ENCODE peak calls at places on chromosomes 3 and 15, in seven cellular contexts. O is posterior vena cava, G is transverse colon, R is HL-60, E is PC-3, P is bronchial epithelial cell, Y is RWPE1. W is an unnamed sample.

GRCh38 chr15:62877276-62877857 is 165.2 kb upstream of the TPM1 start:
- DNase-seq in Y (no peak), R (no peak), P (peak; percentile 65), O (no peak), G (no peak), E (no peak), W (no peak)

GRCh38 chr3:194686816-194687637 is 1.3 kb downstream of the FAM43A start:
- DNase-seq in E (peak; percentile 34), P (peak; percentile 12), Y (no peak), R (peak; percentile 23), G (peak; percentile 29), O (peak; percentile 90), W (no peak)

GRCh38 chr15:21260966-21261395 is 179.3 kb downstream of the POTEB3 start:
- DNase-seq in E (peak; percentile 1), R (no peak), Y (no peak), P (no peak), G (no peak), O (peak; percentile 83), W (no peak)

GRCh38 chr3:20023663-20024417 is 11.8 kb upstream of the PP2D1 start:
- DNase-seq in G (peak; percentile 26), P (no peak), Y (no peak), R (peak; percentile 74), E (no peak), O (no peak), W (no peak)

GRCh38 chr3:120931593-120931992 is 23.6 kb downstream of the STXBP5L start:
- DNase-seq in G (no peak), P (no peak), Y (no peak), E (no peak), O (no peak), R (no peak), W (no peak)

GRCh38 chr15:75153084-75153483 is 48.6 kb upstream of the C15orf39 start:
- DNase-seq in O (no peak), P (peak; percentile 15), E (peak; percentile 55), R (peak; percentile 95), G (no peak), Y (peak; percentile 59), W (peak; percentile 68)

GRCh38 chr3:10526366-10526765 is 21.0 kb upstream of the ATP2B2 start:
- DNase-seq in G (no peak), R (no peak), O (peak; percentile 62), Y (no peak), P (no peak), E (no peak), W (no peak)

GRCh38 chr3:58494107-58494506 is 2.2 kb downstream of the KCTD6 start:
- DNase-seq in O (no peak), P (no peak), G (no peak), E (no peak), R (no peak), Y (no peak), W (no peak)

GRCh38 chr15:40115670-40116093 is 7.0 kb upstream of the BMF start:
- DNase-seq in R (peak; percentile 88), O (no peak), P (peak; percentile 25), E (peak; percentile 27), G (peak; percentile 78), Y (no peak), W (no peak)

GRCh38 chr3:159672728-159673471 is 315.7 kb upstream of the IL12A start:
- DNase-seq in E (peak; percentile 30), P (peak; percentile 17), Y (no peak), G (no peak), O (no peak), R (no peak), W (peak; percentile 20)

GRCh38 chr3:151169262-151169661 is 33.8 kb downstream of the GPR171 start:
- DNase-seq in Y (no peak), R (peak; percentile 80), O (no peak), P (no peak), G (no peak), E (no peak), W (no peak)

GRCh38 chr3:102573483-102574028 is 138.7 kb downstream of the ZPLD1 start:
- DNase-seq in Y (no peak), P (no peak), G (no peak), O (no peak), R (no peak), E (no peak), W (peak; percentile 9)

GRCh38 chr3:163779396-163780344 is 1298.6 kb downstream of the SI start:
- DNase-seq in R (no peak), P (no peak), Y (no peak), G (no peak), O (no peak), E (no peak), W (no peak)

GRCh38 chr3:57582470-57583168 is 14.5 kb downstream of the ARF4 start:
- DNase-seq in R (no peak), G (no peak), Y (peak; percentile 26), E (peak; percentile 83), P (peak; percentile 70), O (no peak), W (peak; percentile 11)

GRCh38 chr3:188693435-188693834 is 478.3 kb upstream of the TPRG1 start:
- DNase-seq in R (no peak), O (no peak), E (no peak), Y (no peak), G (no peak), P (no peak), W (no peak)

GRCh38 chr3:49799761-49800160 is at the start of gene CDHR4:
- DNase-seq in Y (peak; percentile 79), O (peak; percentile 87), P (peak; percentile 87), E (peak; percentile 83), G (no peak), R (no peak), W (no peak)

GRCh38 chr3:22923686-22924085 is 279.4 kb upstream of the UBE2E2 start:
- DNase-seq in R (no peak), O (no peak), E (peak; percentile 62), Y (no peak), G (no peak), P (no peak), W (no peak)

GRCh38 chr15:88652456-88653199 is 13.8 kb downstream of the ISG20 start:
- DNase-seq in P (no peak), R (no peak), E (no peak), Y (no peak), O (peak; percentile 53), G (no peak), W (no peak)

GRCh38 chr15:77571181-77571580 is 61.5 kb downstream of the LINGO1 start:
- DNase-seq in P (no peak), R (no peak), O (no peak), G (no peak), E (no peak), Y (no peak), W (no peak)

GRCh38 chr3:184757010-184757651 is 45.3 kb upstream of the MAGEF1 start:
- DNase-seq in O (peak; percentile 93), E (no peak), Y (no peak), P (peak; percentile 77), G (peak; percentile 62), R (no peak), W (no peak)

GRCh38 chr15:64934023-64934422 is 22.3 kb downstream of the ANKDD1A start:
- DNase-seq in P (no peak), E (no peak), Y (no peak), G (no peak), R (no peak), O (no peak), W (no peak)

GRCh38 chr3:80232760-80233159 is 465.0 kb upstream of the ROBO1 start:
- DNase-seq in O (no peak), Y (peak; percentile 36), G (no peak), P (peak; percentile 95), R (no peak), E (peak; percentile 95), W (no peak)

W was measured in HEK293T.